ENCODE peak calls at places on chromosomes 2 and 18, in eight cellular contexts. X, K, J, M, W, F, S and Q are unnamed samples.
A peak's percentile ranks its signal among the peaks of the same experiment; 100 is the strongest.

GRCh38 chr2:206856474-206856873 is 82.8 kb upstream of the CPO start:
- DNase-seq in M (no peak), X (peak; percentile 2), K (no peak), J (no peak), F (no peak), S (no peak), W (no peak), Q (no peak)

GRCh38 chr2:205800257-205800656 is 118.0 kb downstream of the NRP2 start:
- DNase-seq in W (no peak), K (no peak), M (no peak), S (no peak), F (no peak), X (no peak), J (no peak), Q (no peak)

GRCh38 chr2:17313261-17313660 is 205.0 kb downstream of the RAD51AP2 start:
- DNase-seq in F (no peak), W (no peak), S (no peak), M (no peak), K (no peak), J (no peak), X (no peak), Q (no peak)

GRCh38 chr18:7598167-7599062 is 31.3 kb downstream of the PTPRM start:
- DNase-seq in F (no peak), X (no peak), M (no peak), S (no peak), K (peak; percentile 24), J (no peak), W (no peak), Q (no peak)

GRCh38 chr2:10839813-10840212 is 27.2 kb upstream of the PDIA6 start:
- DNase-seq in F (no peak), J (no peak), K (no peak), M (no peak), W (no peak), X (no peak), S (no peak), Q (no peak)

GRCh38 chr2:158968396-158969161 is at the start of gene TANC1:
- DNase-seq in W (peak; percentile 10), J (peak; percentile 98), S (peak; percentile 74), K (peak; percentile 95), X (peak; percentile 72), M (peak; percentile 93), F (peak; percentile 97), Q (peak; percentile 94)

GRCh38 chr2:71928734-71929481 is 218.8 kb downstream of the CYP26B1 start:
- DNase-seq in S (no peak), W (no peak), M (no peak), X (no peak), K (no peak), J (no peak), F (peak; percentile 31), Q (no peak)

GRCh38 chr18:48565105-48565504 is 26.3 kb downstream of the CTIF start:
- DNase-seq in W (no peak), F (no peak), S (no peak), J (no peak), K (no peak), M (no peak), X (no peak), Q (no peak)

GRCh38 chr18:50836521-50836957 is 16.7 kb upstream of the MRO start:
- DNase-seq in F (no peak), W (no peak), M (no peak), S (no peak), J (no peak), K (peak; percentile 60), X (no peak), Q (no peak)

GRCh38 chr18:48827321-48828200 is 123.2 kb downstream of the SMAD7 start:
- DNase-seq in W (no peak), X (no peak), K (no peak), M (peak; percentile 42), J (peak; percentile 67), S (no peak), F (peak; percentile 50), Q (peak; percentile 6)

GRCh38 chr2:5364361-5364760 is 327.8 kb upstream of the SOX11 start:
- DNase-seq in J (no peak), X (no peak), W (no peak), S (no peak), F (no peak), K (no peak), M (no peak), Q (no peak)

GRCh38 chr2:216189410-216189809 is 80.3 kb downstream of the XRCC5 start:
- DNase-seq in M (no peak), K (no peak), S (no peak), X (no peak), W (no peak), J (no peak), F (no peak), Q (no peak)

GRCh38 chr2:23554054-23554697 is 169.2 kb downstream of the KLHL29 start:
- DNase-seq in F (no peak), K (peak; percentile 37), J (peak; percentile 81), S (no peak), M (no peak), W (no peak), X (no peak), Q (no peak)

GRCh38 chr18:24185805-24186204 is 46.9 kb downstream of the CABYR start:
- DNase-seq in J (no peak), S (no peak), M (no peak), F (no peak), X (no peak), K (no peak), W (no peak), Q (no peak)

GRCh38 chr2:114685102-114685501 is 242.7 kb downstream of the DPP10 start:
- DNase-seq in J (no peak), S (no peak), X (no peak), K (no peak), F (no peak), W (no peak), M (no peak), Q (no peak)

GRCh38 chr2:227456772-227457171 is 15.2 kb upstream of the AGFG1 start:
- DNase-seq in F (no peak), K (no peak), M (no peak), S (no peak), J (no peak), W (no peak), X (no peak), Q (no peak)

GRCh38 chr18:36514778-36515177 is 217.3 kb downstream of the FHOD3 start:
- DNase-seq in J (no peak), M (no peak), X (no peak), F (no peak), K (no peak), W (no peak), S (no peak), Q (no peak)

GRCh38 chr2:69305712-69306611 is 81.1 kb downstream of the GFPT1 start:
- DNase-seq in W (no peak), J (no peak), X (no peak), F (peak; percentile 66), K (peak; percentile 8), M (no peak), S (no peak), Q (no peak)

GRCh38 chr2:70083344-70084156 is 3.7 kb upstream of the PCBP1 start:
- DNase-seq in K (no peak), M (no peak), X (no peak), S (peak; percentile 83), J (no peak), W (no peak), F (no peak), Q (peak; percentile 86)

GRCh38 chr2:69309336-69310048 is 77.5 kb downstream of the GFPT1 start:
- DNase-seq in S (no peak), K (peak; percentile 74), W (no peak), J (no peak), M (no peak), X (no peak), F (no peak), Q (peak; percentile 72)

GRCh38 chr2:17851731-17852585 is 26.5 kb upstream of the KCNS3 start:
- DNase-seq in J (peak; percentile 52), K (peak; percentile 61), W (no peak), F (no peak), X (peak; percentile 34), S (peak; percentile 51), M (no peak), Q (no peak)

GRCh38 chr2:88247531-88247930 is 77.4 kb downstream of the THNSL2 start:
- DNase-seq in K (no peak), M (no peak), J (no peak), F (no peak), W (no peak), S (no peak), X (no peak), Q (no peak)

GRCh38 chr2:190444954-190445353 is 36.8 kb downstream of the MFSD6 start:
- DNase-seq in S (no peak), W (no peak), J (no peak), F (no peak), K (no peak), X (no peak), M (no peak), Q (no peak)

GRCh38 chr18:21179590-21180220 is 62.3 kb upstream of the GREB1L start:
- DNase-seq in F (no peak), W (peak; percentile 30), S (peak; percentile 58), X (peak; percentile 45), J (no peak), K (peak; percentile 65), M (no peak), Q (no peak)

GRCh38 chr2:239368906-239369584 is 31.8 kb downstream of the HDAC4 start:
- DNase-seq in J (no peak), M (peak; percentile 45), F (peak; percentile 61), K (no peak), S (no peak), W (no peak), X (no peak), Q (peak; percentile 48)

GRCh38 chr2:191950132-191950885 is 103.4 kb upstream of the CAVIN2 start:
- DNase-seq in F (no peak), W (no peak), M (no peak), X (no peak), J (no peak), K (no peak), S (no peak), Q (no peak)

GRCh38 chr18:72160504-72161445 is 383.4 kb downstream of the CBLN2 start:
- DNase-seq in M (no peak), K (no peak), F (no peak), X (no peak), W (no peak), J (no peak), S (no peak), Q (no peak)

GRCh38 chr18:413263-413662 is 87.2 kb downstream of the COLEC12 start:
- DNase-seq in M (no peak), W (no peak), S (no peak), X (no peak), F (no peak), K (no peak), J (no peak), Q (no peak)
- H3K27ac ChIP-seq in M (no peak overlapping the region), W (no peak overlapping the region), S (no peak overlapping the region), X (no peak overlapping the region), F (no peak overlapping the region), K (no peak overlapping the region), J (no peak overlapping the region), Q (no peak overlapping the region)

GRCh38 chr2:113058411-113058994 is 495 bp upstream of the IL36RN start:
- DNase-seq in X (no peak), J (no peak), M (no peak), K (no peak), S (no peak), F (no peak), W (no peak), Q (no peak)
- H3K4me3 ChIP-seq in X (no peak overlapping the region), J (no peak overlapping the region), M (no peak overlapping the region), K (no peak overlapping the region), S (no peak overlapping the region), F (no peak overlapping the region), W (no peak overlapping the region), Q (no peak overlapping the region)

GRCh38 chr18:44714376-44714775 is 33.7 kb downstream of the SETBP1 start:
- DNase-seq in S (no peak), J (no peak), F (no peak), K (no peak), M (no peak), W (no peak), X (no peak), Q (no peak)
- H3K27ac ChIP-seq in S (no peak overlapping the region), J (no peak overlapping the region), F (no peak overlapping the region), K (no peak overlapping the region), M (peak overlapping the region; percentile 84), W (no peak overlapping the region), X (no peak overlapping the region), Q (no peak overlapping the region)

GRCh38 chr2:211766689-211767088 is 771.9 kb downstream of the ERBB4 start:
- DNase-seq in J (peak; percentile 61), F (peak; percentile 66), S (no peak), X (no peak), M (peak; percentile 58), W (no peak), K (peak; percentile 89), Q (no peak)
- H3K4me3 ChIP-seq in J (peak overlapping the region; percentile 14), F (no peak overlapping the region), S (no peak overlapping the region), X (no peak overlapping the region), M (peak overlapping the region; percentile 14), W (no peak overlapping the region), K (no peak overlapping the region), Q (no peak overlapping the region)